ENCODE peak calls at places on chromosomes 6 and 20, in six cellular contexts. E is tibial artery, Y is left ventricle myocardium inferior, X is heart left ventricle, G is body of pancreas, Q is kidney. Z is an unnamed sample. For H3K4me1 and H3K9me3, the result is how much of the 10 kb centered on the place peaks cover.

GRCh38 chr6:127022297-127022696 is 96.2 kb upstream of the RSPO3 start:
- DNase-seq in Y (no peak), E (no peak), Q (no peak), G (peak), X (no peak), Z (no peak)

GRCh38 chr6:95685817-95686216 is 108.5 kb downstream of the MANEA start:
- DNase-seq in E (no peak), X (no peak), Y (no peak), Q (no peak), G (no peak), Z (no peak)

GRCh38 chr6:168088161-168089106 is 9.4 kb upstream of the FRMD1 start:
- DNase-seq in E (no peak), Y (peak), Q (peak), X (peak), G (no peak), Z (no peak)

GRCh38 chr6:154370545-154370944 is 13.9 kb upstream of the IPCEF1 start:
- DNase-seq in Q (no peak), Y (no peak), G (peak), X (no peak), E (no peak), Z (no peak)

GRCh38 chr6:52174118-52174517 is 12.1 kb upstream of the IL17A start:
- DNase-seq in Y (no peak), Q (no peak), G (no peak), X (no peak), E (no peak), Z (no peak)

GRCh38 chr20:24704899-24705298 is 235.5 kb downstream of the SYNDIG1 start:
- DNase-seq in G (no peak), E (no peak), Q (no peak), X (no peak), Y (no peak), Z (no peak)

GRCh38 chr6:35469711-35470662 is 1.8 kb downstream of the RPL10A start:
- DNase-seq in G (peak), Y (no peak), Q (peak), X (no peak), E (no peak), Z (no peak)

GRCh38 chr6:36781669-36782068 is 57.6 kb downstream of the CPNE5 start:
- DNase-seq in Y (no peak), X (no peak), G (no peak), Q (peak), E (no peak), Z (no peak)

GRCh38 chr6:111603648-111604047 is 2.0 kb downstream of the TRAF3IP2 start:
- DNase-seq in X (no peak), G (no peak), Y (no peak), Q (no peak), E (peak), Z (no peak)

GRCh38 chr6:131937703-131938631 is 13.2 kb downstream of the CCN2 start:
- DNase-seq in X (peak), G (no peak), Q (no peak), Y (no peak), E (no peak), Z (no peak)

GRCh38 chr20:26169506-26169905 is 472.9 kb upstream of the ZNF337 start:
- DNase-seq in Q (no peak), Y (no peak), X (no peak), E (no peak), G (no peak), Z (no peak)

GRCh38 chr20:54148947-54149764 is 24.6 kb downstream of the CYP24A1 start:
- DNase-seq in X (no peak), G (peak), Y (no peak), Q (no peak), E (no peak), Z (no peak)

GRCh38 chr6:37052027-37052628 is 46.7 kb downstream of the FGD2 start:
- DNase-seq in E (no peak), G (no peak), X (no peak), Y (no peak), Q (no peak), Z (no peak)

DNA sequence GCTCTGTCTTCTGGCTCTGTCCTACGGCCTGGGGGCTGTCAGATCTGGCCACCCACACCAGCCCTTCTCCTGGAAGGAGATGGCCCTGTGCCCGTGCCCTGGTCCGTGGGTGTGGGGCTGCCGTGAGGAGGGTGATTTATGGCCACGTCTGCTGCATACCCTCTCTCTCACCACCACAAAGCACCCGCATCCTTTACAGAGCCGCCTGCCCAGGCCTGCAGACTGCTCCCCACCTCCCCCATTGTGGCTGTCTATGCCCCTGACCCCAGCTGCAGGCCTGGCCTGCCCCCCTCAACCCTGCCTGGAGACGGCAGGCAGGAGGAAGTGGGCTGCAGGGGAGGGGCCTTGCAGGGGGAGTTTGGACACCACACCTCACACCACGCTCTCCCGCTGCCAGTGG is 72.7 kb upstream of the GATA5 start:
- DNase-seq in Q (no peak), Y (no peak), G (no peak), X (no peak), E (no peak), Z (no peak)
- H3K4me1 ChIP-seq in Q (under half), Y (under half), G (under half), X (under half), E (under half), Z (under half)

DNA sequence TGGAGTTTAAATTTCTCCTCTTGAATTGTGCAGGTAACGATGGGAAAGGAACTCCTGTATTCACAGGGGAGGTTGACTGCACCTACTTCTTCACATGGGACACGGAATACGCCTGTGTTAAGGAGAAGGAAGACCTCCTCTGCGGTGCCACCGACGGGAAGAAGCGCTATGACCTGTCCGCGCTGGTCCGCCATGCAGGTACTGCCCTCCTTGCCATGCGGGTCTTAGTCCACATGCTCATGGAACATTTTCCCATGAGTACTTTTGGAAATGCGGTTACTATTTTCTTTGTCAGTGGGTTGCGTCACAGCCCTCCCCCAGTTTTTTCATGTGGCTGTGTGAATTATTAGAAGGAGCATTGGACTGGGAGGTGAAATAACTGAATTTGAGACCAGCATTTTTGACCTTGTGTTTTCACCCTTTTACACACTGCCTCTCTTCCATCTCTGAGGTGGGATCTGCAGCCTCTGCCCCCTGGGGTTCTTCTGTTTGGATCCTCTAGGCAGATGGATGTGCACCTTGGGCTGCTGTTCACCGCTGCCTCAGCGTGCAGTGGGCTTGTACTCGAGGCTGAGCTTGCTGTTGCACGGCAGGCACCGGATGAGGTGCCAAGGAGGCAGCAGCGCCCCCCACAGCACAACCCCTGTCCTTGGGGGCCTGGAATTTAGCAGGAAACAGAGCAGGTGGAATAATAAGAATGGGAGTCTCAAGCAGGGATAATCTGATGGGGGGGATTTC is 71.8 kb downstream of the IGF2R start:
- DNase-seq in E (no peak), Q (no peak), Y (no peak), G (no peak), X (no peak), Z (no peak)
- H3K9me3 ChIP-seq in E (under half), Q (under half), Y (under half), G (under half), X (under half), Z (under half)

GRCh38 chr6:116019428-116019827 is 41.3 kb downstream of the FRK start:
- DNase-seq in Y (no peak), X (no peak), Q (no peak), G (no peak), E (no peak), Z (no peak)
- H3K4me1 ChIP-seq in Y (under half), X (under half), Q (under half), G (under half), E (under half), Z (under half)

GRCh38 chr6:109875973-109876372 is 102.1 kb upstream of the GPR6 start:
- DNase-seq in X (no peak), Y (no peak), E (no peak), G (no peak), Q (no peak), Z (no peak)

GRCh38 chr6:109878291-109878690 is 99.8 kb upstream of the GPR6 start:
- DNase-seq in X (no peak), E (no peak), G (no peak), Y (no peak), Q (no peak), Z (no peak)

GRCh38 chr6:109874621-109875020 is 103.5 kb upstream of the GPR6 start:
- DNase-seq in E (no peak), X (no peak), G (no peak), Q (no peak), Y (no peak), Z (no peak)

GRCh38 chr6:109877028-109877726 is 100.9 kb upstream of the GPR6 start:
- DNase-seq in Y (no peak), Q (no peak), G (no peak), X (no peak), E (no peak), Z (no peak)

GRCh38 chr6:109879521-109879920 is 98.6 kb upstream of the GPR6 start:
- DNase-seq in Y (no peak), E (no peak), Q (no peak), G (no peak), X (no peak), Z (no peak)
- H3K9me3 ChIP-seq in Y (under half), E (under half), Q (under half), G (under half), X (under half), Z (under half)

GRCh38 chr20:1119128-1119505 is 715 bp downstream of the PSMF1 start:
- DNase-seq in Y (no peak), G (no peak), Q (no peak), X (no peak), E (no peak), Z (no peak)
- H3K4me1 ChIP-seq in Y (half or more), G (under half), Q (under half), X (under half), E (under half), Z (under half)

GRCh38 chr20:56171087-56172012 is 77.2 kb upstream of the MC3R start:
- DNase-seq in X (no peak), Q (no peak), Y (no peak), E (no peak), G (no peak), Z (no peak)

GRCh38 chr20:56179051-56179450 is 69.5 kb upstream of the MC3R start:
- DNase-seq in G (no peak), Y (no peak), E (no peak), Q (no peak), X (no peak), Z (no peak)

GRCh38 chr20:56175884-56176283 is 72.6 kb upstream of the MC3R start:
- DNase-seq in Q (no peak), Y (no peak), G (no peak), E (no peak), X (no peak), Z (no peak)

GRCh38 chr20:56178219-56178618 is 70.3 kb upstream of the MC3R start:
- DNase-seq in Y (no peak), E (no peak), Q (no peak), G (no peak), X (no peak), Z (no peak)

GRCh38 chr20:56174416-56174815 is 74.1 kb upstream of the MC3R start:
- DNase-seq in Y (no peak), G (no peak), X (no peak), Q (no peak), E (no peak), Z (no peak)
- H3K9me3 ChIP-seq in Y (under half), G (under half), X (under half), Q (under half), E (under half), Z (under half)

DNA sequence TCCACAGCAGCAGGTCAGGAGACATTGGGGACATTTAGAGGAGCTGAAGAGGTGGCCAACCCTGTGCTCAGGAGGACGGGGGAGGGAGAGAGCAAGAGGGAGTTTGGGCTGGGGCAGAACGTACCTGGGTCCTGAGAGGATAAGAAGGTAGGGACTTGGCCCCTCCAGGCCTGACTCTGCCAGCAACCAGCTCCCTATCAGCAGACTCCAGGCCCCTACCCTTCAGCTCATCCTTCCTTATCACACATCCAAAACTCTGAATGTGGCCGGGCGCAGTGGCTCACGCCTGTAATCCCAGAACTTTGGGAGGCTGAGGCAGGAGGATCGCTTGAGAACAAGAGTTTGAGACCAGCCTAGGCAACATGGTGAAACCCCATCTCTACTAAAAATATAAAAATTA is 5.0 kb downstream of the STMN3 start:
- DNase-seq in Q (no peak), Y (no peak), X (no peak), E (no peak), G (no peak), Z (no peak)
- H3K4me1 ChIP-seq in Q (under half), Y (under half), X (under half), E (under half), G (under half), Z (under half)